ENCODE peak calls at places on chromosomes 13 and 19, in four cellular contexts. A is IMR-90, K is H1, V is H9. S is an unnamed sample.

GRCh38 chr19:55333870-55334269 is 5.8 kb upstream of the KMT5C start:
- DNase-seq in A (no peak), K (no peak), V (no peak), S (no peak)

GRCh38 chr13:98059276-98059675 is 83.6 kb upstream of the FARP1 start:
- DNase-seq in A (no peak), K (no peak), V (no peak), S (no peak)

GRCh38 chr13:113653264-113654174 is 4.5 kb downstream of the ATP4B start:
- DNase-seq in A (no peak), K (no peak), V (no peak), S (peak; percentile 74)

GRCh38 chr13:112981361-112981905 is 12.4 kb downstream of the MCF2L start:
- DNase-seq in A (no peak), K (no peak), V (no peak), S (no peak)

GRCh38 chr13:51585234-51585672 is 991 bp downstream of the WDFY2 start:
- DNase-seq in A (peak; percentile 24), K (no peak), V (no peak), S (no peak)

GRCh38 chr13:64591981-64592380 is 2638.2 kb downstream of the PCDH9 start:
- DNase-seq in A (peak; percentile 61), K (no peak), V (no peak), S (no peak)

GRCh38 chr13:89726690-89727435 is 1620.6 kb upstream of the MIR17HG start:
- DNase-seq in A (peak; percentile 46), K (no peak), V (no peak), S (no peak)

GRCh38 chr13:48687249-48687648 is 33.5 kb downstream of the CYSLTR2 start:
- DNase-seq in A (no peak), K (no peak), V (no peak), S (no peak)

GRCh38 chr13:72985610-72986009 is 73.2 kb upstream of the KLF5 start:
- DNase-seq in A (no peak), K (no peak), V (no peak), S (no peak)

GRCh38 chr13:24168392-24168750 is 7.9 kb downstream of the SPATA13 start:
- DNase-seq in A (no peak), K (no peak), V (no peak), S (no peak)
- H3K27ac ChIP-seq in A (no peak overlapping the region), K (no peak overlapping the region), V (no peak overlapping the region), S (no peak overlapping the region)

DNA sequence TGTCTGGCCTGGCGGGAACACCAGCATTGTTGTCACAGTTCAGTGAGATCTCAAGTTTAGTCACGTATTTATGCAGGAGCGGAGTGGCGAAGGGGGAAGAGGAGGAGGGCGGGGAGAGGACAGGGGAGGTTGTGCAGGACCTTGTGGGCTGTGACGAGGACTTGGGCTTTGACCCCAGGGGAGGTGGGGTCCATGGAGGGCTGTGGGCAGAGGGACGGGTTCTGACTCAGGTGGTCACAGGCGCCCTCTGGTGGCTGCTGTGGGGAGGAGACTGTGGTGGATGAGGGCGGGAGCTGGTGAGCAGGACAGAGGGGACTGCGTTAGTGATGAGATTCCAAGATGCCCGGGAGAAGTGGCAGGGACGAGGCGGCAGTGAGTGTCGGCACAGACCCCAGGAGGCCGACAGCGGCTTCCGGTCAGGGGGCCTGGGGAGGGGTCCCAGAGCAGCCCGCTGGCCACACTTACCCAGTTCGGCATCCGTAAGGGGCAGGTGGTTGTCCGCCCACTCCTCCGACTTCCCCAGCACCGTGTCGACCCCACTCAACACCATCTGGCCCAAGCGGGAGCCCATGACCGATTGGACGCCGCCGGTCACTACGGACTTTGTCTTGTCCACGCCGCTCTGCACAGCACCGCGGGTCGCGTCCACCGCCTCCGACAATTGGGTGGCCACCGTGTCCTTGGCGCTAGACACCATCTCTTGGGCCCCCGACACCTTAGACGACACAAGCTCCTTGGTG is 15.7 kb downstream of the PLIN3 start:
- DNase-seq in A (peak; percentile 42), K (peak; percentile 60), V (peak; percentile 89), S (peak; percentile 77)
- H3K56ac ChIP-seq in A (no peak overlapping the region), K (no peak overlapping the region), V (no peak overlapping the region), S (no peak overlapping the region)

DNA sequence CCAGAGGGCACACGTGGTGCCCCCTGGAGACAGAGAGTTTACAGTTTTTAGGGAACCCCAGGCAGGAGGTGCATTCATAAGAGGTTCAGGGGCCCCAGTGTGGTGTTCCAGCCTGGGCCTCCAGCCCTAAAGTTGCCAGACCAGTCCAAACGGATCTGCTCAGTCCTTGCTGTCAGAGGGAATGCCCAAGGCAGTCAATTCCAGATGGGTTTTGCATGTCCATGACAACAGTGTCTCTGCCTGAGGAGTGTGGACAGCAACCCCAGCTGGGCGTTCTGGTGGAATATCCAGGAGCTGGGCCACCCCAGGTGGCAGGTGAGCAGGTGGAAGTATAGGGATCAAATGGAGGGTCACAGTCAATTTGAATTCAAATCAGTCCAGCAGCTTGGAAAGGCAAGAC is 25.3 kb downstream of the FBXO27 start:
- DNase-seq in A (no peak), K (no peak), V (no peak), S (no peak)
- H3K27ac ChIP-seq in A (no peak overlapping the region), K (no peak overlapping the region), V (no peak overlapping the region), S (no peak overlapping the region)

GRCh38 chr19:48509467-48510194 is 2.0 kb downstream of the LMTK3 start:
- DNase-seq in A (no peak), K (no peak), V (peak; percentile 53), S (no peak)

GRCh38 chr19:48508729-48509310 is 2.8 kb downstream of the LMTK3 start:
- DNase-seq in A (no peak), K (no peak), V (no peak), S (no peak)

GRCh38 chr19:48506138-48506733 is 5.4 kb downstream of the LMTK3 start:
- DNase-seq in A (peak; percentile 47), K (no peak), V (peak; percentile 33), S (peak; percentile 78)

GRCh38 chr19:48510421-48511268 is 990 bp downstream of the LMTK3 start:
- DNase-seq in A (peak; percentile 39), K (no peak), V (peak; percentile 83), S (peak; percentile 82)

GRCh38 chr19:48507911-48508439 is 3.7 kb downstream of the LMTK3 start:
- DNase-seq in A (no peak), K (no peak), V (no peak), S (no peak)
- H3K56ac ChIP-seq in A (no peak overlapping the region), K (no peak overlapping the region), V (no peak overlapping the region), S (no peak overlapping the region)

GRCh38 chr19:16536130-16536529 is 6.1 kb downstream of the CHERP start:
- DNase-seq in A (no peak), K (no peak), V (no peak), S (no peak)

GRCh38 chr19:16531380-16531669 is 10.9 kb downstream of the CHERP start:
- DNase-seq in A (no peak), K (no peak), V (no peak), S (no peak)

GRCh38 chr19:16537111-16537510 is 5.1 kb downstream of the CHERP start:
- DNase-seq in A (no peak), K (no peak), V (no peak), S (no peak)

GRCh38 chr19:16532440-16533273 is 9.6 kb downstream of the CHERP start:
- DNase-seq in A (no peak), K (no peak), V (no peak), S (no peak)

GRCh38 chr19:16535381-16535780 is 6.9 kb downstream of the CHERP start:
- DNase-seq in A (no peak), K (no peak), V (no peak), S (no peak)
- H3K27ac ChIP-seq in A (no peak overlapping the region), K (no peak overlapping the region), V (no peak overlapping the region), S (no peak overlapping the region)

S was measured in mesendoderm.